ENCODE peak calls at places on chromosome 14, in eight cellular contexts. One of them, this sample, is unnamed.

GRCh38 chr14:102630405-102630804 is 38.0 kb downstream of the RCOR1 start:
- DNase-seq in heart left ventricle: no peak
- DNase-seq in GOT3: no peak
- DNase-seq in adrenal gland: no peak
- DNase-seq in stromal cell of bone marrow: no peak
- DNase-seq in lower leg skin: no peak
- DNase-seq in central memory CD8-positive, alpha-beta T cell: no peak
- DNase-seq in stimulated activated CD4-positive, alpha-beta T cell treated with anti-CD3 and anti-CD28 coated beads, Interleukin-15, amount 100 ng/mL, for 24 hours: no peak
- DNase-seq in this sample: no peak

GRCh38 chr14:37197421-37198272 is at the start of gene MIPOL1:
- DNase-seq in heart left ventricle: peak; percentile 90
- DNase-seq in GOT3: peak; percentile 11
- DNase-seq in adrenal gland: peak; percentile 87
- DNase-seq in stromal cell of bone marrow: peak; percentile 78
- DNase-seq in lower leg skin: peak; percentile 45
- DNase-seq in central memory CD8-positive, alpha-beta T cell: no peak
- DNase-seq in stimulated activated CD4-positive, alpha-beta T cell treated with anti-CD3 and anti-CD28 coated beads, Interleukin-15, amount 100 ng/mL, for 24 hours: peak; percentile 48
- DNase-seq in this sample: no peak

GRCh38 chr14:89060191-89060590 is 235.7 kb downstream of the TTC8 start:
- DNase-seq in heart left ventricle: no peak
- DNase-seq in GOT3: no peak
- DNase-seq in adrenal gland: no peak
- DNase-seq in stromal cell of bone marrow: no peak
- DNase-seq in lower leg skin: no peak
- DNase-seq in central memory CD8-positive, alpha-beta T cell: no peak
- DNase-seq in stimulated activated CD4-positive, alpha-beta T cell treated with anti-CD3 and anti-CD28 coated beads, Interleukin-15, amount 100 ng/mL, for 24 hours: no peak
- DNase-seq in this sample: no peak

GRCh38 chr14:60637490-60638452 is 11.5 kb downstream of the SIX1 start:
- DNase-seq in heart left ventricle: no peak
- DNase-seq in GOT3: no peak
- DNase-seq in adrenal gland: no peak
- DNase-seq in stromal cell of bone marrow: no peak
- DNase-seq in lower leg skin: no peak
- DNase-seq in central memory CD8-positive, alpha-beta T cell: no peak
- DNase-seq in stimulated activated CD4-positive, alpha-beta T cell treated with anti-CD3 and anti-CD28 coated beads, Interleukin-15, amount 100 ng/mL, for 24 hours: peak; percentile 18
- DNase-seq in this sample: no peak

GRCh38 chr14:79467837-79468236 is 743.5 kb downstream of the DIO2 start:
- DNase-seq in heart left ventricle: no peak
- DNase-seq in GOT3: no peak
- DNase-seq in adrenal gland: no peak
- DNase-seq in stromal cell of bone marrow: peak; percentile 3
- DNase-seq in lower leg skin: no peak
- DNase-seq in central memory CD8-positive, alpha-beta T cell: no peak
- DNase-seq in stimulated activated CD4-positive, alpha-beta T cell treated with anti-CD3 and anti-CD28 coated beads, Interleukin-15, amount 100 ng/mL, for 24 hours: no peak
- DNase-seq in this sample: no peak

GRCh38 chr14:70143306-70143705 is 45.4 kb downstream of the SLC8A3 start:
- DNase-seq in heart left ventricle: no peak
- DNase-seq in GOT3: no peak
- DNase-seq in adrenal gland: no peak
- DNase-seq in stromal cell of bone marrow: no peak
- DNase-seq in lower leg skin: no peak
- DNase-seq in central memory CD8-positive, alpha-beta T cell: no peak
- DNase-seq in stimulated activated CD4-positive, alpha-beta T cell treated with anti-CD3 and anti-CD28 coated beads, Interleukin-15, amount 100 ng/mL, for 24 hours: no peak
- DNase-seq in this sample: no peak

GRCh38 chr14:77151245-77151644 is 9.7 kb upstream of the ZDHHC22 start:
- DNase-seq in heart left ventricle: no peak
- DNase-seq in GOT3: no peak
- DNase-seq in adrenal gland: no peak
- DNase-seq in stromal cell of bone marrow: no peak
- DNase-seq in lower leg skin: no peak
- DNase-seq in central memory CD8-positive, alpha-beta T cell: no peak
- DNase-seq in stimulated activated CD4-positive, alpha-beta T cell treated with anti-CD3 and anti-CD28 coated beads, Interleukin-15, amount 100 ng/mL, for 24 hours: peak; percentile 30
- DNase-seq in this sample: peak; percentile 22

GRCh38 chr14:100900837-100901390 is 2.6 kb downstream of the RTL1 start:
- DNase-seq in heart left ventricle: no peak
- DNase-seq in GOT3: no peak
- DNase-seq in adrenal gland: peak; percentile 79
- DNase-seq in stromal cell of bone marrow: no peak
- DNase-seq in lower leg skin: no peak
- DNase-seq in central memory CD8-positive, alpha-beta T cell: no peak
- DNase-seq in stimulated activated CD4-positive, alpha-beta T cell treated with anti-CD3 and anti-CD28 coated beads, Interleukin-15, amount 100 ng/mL, for 24 hours: peak; percentile 48
- DNase-seq in this sample: peak; percentile 64

GRCh38 chr14:36619853-36620252 is 37.4 kb upstream of the NKX2-8 start:
- DNase-seq in heart left ventricle: no peak
- DNase-seq in GOT3: no peak
- DNase-seq in adrenal gland: no peak
- DNase-seq in stromal cell of bone marrow: peak; percentile 27
- DNase-seq in lower leg skin: no peak
- DNase-seq in central memory CD8-positive, alpha-beta T cell: no peak
- DNase-seq in stimulated activated CD4-positive, alpha-beta T cell treated with anti-CD3 and anti-CD28 coated beads, Interleukin-15, amount 100 ng/mL, for 24 hours: no peak
- DNase-seq in this sample: no peak

GRCh38 chr14:106875503-106875902 is 1349.1 kb downstream of the TMEM121 start:
- DNase-seq in heart left ventricle: no peak
- DNase-seq in GOT3: no peak
- DNase-seq in adrenal gland: no peak
- DNase-seq in stromal cell of bone marrow: no peak
- DNase-seq in lower leg skin: no peak
- DNase-seq in central memory CD8-positive, alpha-beta T cell: no peak
- DNase-seq in stimulated activated CD4-positive, alpha-beta T cell treated with anti-CD3 and anti-CD28 coated beads, Interleukin-15, amount 100 ng/mL, for 24 hours: peak; percentile 50
- DNase-seq in this sample: peak; percentile 81

GRCh38 chr14:65832431-65833253 is 420.1 kb downstream of the FUT8 start:
- DNase-seq in heart left ventricle: no peak
- DNase-seq in GOT3: no peak
- DNase-seq in adrenal gland: no peak
- DNase-seq in stromal cell of bone marrow: no peak
- DNase-seq in lower leg skin: peak; percentile 30
- DNase-seq in central memory CD8-positive, alpha-beta T cell: no peak
- DNase-seq in stimulated activated CD4-positive, alpha-beta T cell treated with anti-CD3 and anti-CD28 coated beads, Interleukin-15, amount 100 ng/mL, for 24 hours: no peak
- DNase-seq in this sample: peak; percentile 44

GRCh38 chr14:32940066-32940651 is 1.5 kb downstream of the NPAS3 start:
- DNase-seq in heart left ventricle: no peak
- DNase-seq in GOT3: no peak
- DNase-seq in adrenal gland: peak; percentile 21
- DNase-seq in stromal cell of bone marrow: no peak
- DNase-seq in lower leg skin: no peak
- DNase-seq in central memory CD8-positive, alpha-beta T cell: no peak
- DNase-seq in stimulated activated CD4-positive, alpha-beta T cell treated with anti-CD3 and anti-CD28 coated beads, Interleukin-15, amount 100 ng/mL, for 24 hours: no peak
- DNase-seq in this sample: no peak

GRCh38 chr14:22915886-22916521 is 2.9 kb downstream of the RBM23 start:
- DNase-seq in heart left ventricle: no peak
- DNase-seq in GOT3: no peak
- DNase-seq in adrenal gland: peak; percentile 55
- DNase-seq in stromal cell of bone marrow: peak; percentile 8
- DNase-seq in lower leg skin: no peak
- DNase-seq in central memory CD8-positive, alpha-beta T cell: no peak
- DNase-seq in stimulated activated CD4-positive, alpha-beta T cell treated with anti-CD3 and anti-CD28 coated beads, Interleukin-15, amount 100 ng/mL, for 24 hours: no peak
- DNase-seq in this sample: no peak

GRCh38 chr14:96016761-96017160 is 22.4 kb upstream of the C14orf132 start:
- DNase-seq in heart left ventricle: no peak
- DNase-seq in GOT3: no peak
- DNase-seq in adrenal gland: no peak
- DNase-seq in stromal cell of bone marrow: no peak
- DNase-seq in lower leg skin: no peak
- DNase-seq in central memory CD8-positive, alpha-beta T cell: no peak
- DNase-seq in stimulated activated CD4-positive, alpha-beta T cell treated with anti-CD3 and anti-CD28 coated beads, Interleukin-15, amount 100 ng/mL, for 24 hours: no peak
- DNase-seq in this sample: no peak

GRCh38 chr14:77141592-77142288 is at the start of gene ZDHHC22:
- DNase-seq in heart left ventricle: no peak
- DNase-seq in GOT3: no peak
- DNase-seq in adrenal gland: no peak
- DNase-seq in stromal cell of bone marrow: no peak
- DNase-seq in lower leg skin: no peak
- DNase-seq in central memory CD8-positive, alpha-beta T cell: no peak
- DNase-seq in stimulated activated CD4-positive, alpha-beta T cell treated with anti-CD3 and anti-CD28 coated beads, Interleukin-15, amount 100 ng/mL, for 24 hours: no peak
- DNase-seq in this sample: no peak

GRCh38 chr14:92880851-92881250 is 42.1 kb upstream of the CHGA start:
- DNase-seq in heart left ventricle: no peak
- DNase-seq in GOT3: no peak
- DNase-seq in adrenal gland: no peak
- DNase-seq in stromal cell of bone marrow: peak; percentile 30
- DNase-seq in lower leg skin: no peak
- DNase-seq in central memory CD8-positive, alpha-beta T cell: no peak
- DNase-seq in stimulated activated CD4-positive, alpha-beta T cell treated with anti-CD3 and anti-CD28 coated beads, Interleukin-15, amount 100 ng/mL, for 24 hours: no peak
- DNase-seq in this sample: no peak

GRCh38 chr14:89771251-89771650 is 183.3 kb downstream of the EFCAB11 start:
- DNase-seq in heart left ventricle: no peak
- DNase-seq in GOT3: no peak
- DNase-seq in adrenal gland: no peak
- DNase-seq in stromal cell of bone marrow: no peak
- DNase-seq in lower leg skin: no peak
- DNase-seq in central memory CD8-positive, alpha-beta T cell: no peak
- DNase-seq in stimulated activated CD4-positive, alpha-beta T cell treated with anti-CD3 and anti-CD28 coated beads, Interleukin-15, amount 100 ng/mL, for 24 hours: no peak
- DNase-seq in this sample: no peak